ENCODE peak calls at places on chromosomes 16 and 17, in five cellular contexts. O is A549, M is sigmoid colon, P is GM06990, T is fibroblast of mammary gland. A is an unnamed sample.

GRCh38 chr17:65495255-65496060 is 66.0 kb downstream of the AXIN2 start:
- DNase-seq in O (no peak), M (no peak), P (no peak), T (no peak), A (no peak)

GRCh38 chr17:50076591-50077235 is 18.4 kb upstream of the PDK2 start:
- DNase-seq in O (no peak), M (no peak), P (no peak), T (no peak), A (no peak)

GRCh38 chr16:46975165-46975564 is 1.7 kb upstream of the DNAJA2 start:
- DNase-seq in O (no peak), M (no peak), P (peak; percentile 9), T (no peak), A (no peak)

GRCh38 chr17:8153550-8153956 is 1.3 kb upstream of the PER1 start:
- DNase-seq in O (peak; percentile 87), M (peak; percentile 94), P (no peak), T (peak; percentile 99), A (no peak)

GRCh38 chr16:1706386-1707192 is 594 bp downstream of the MAPK8IP3 start:
- DNase-seq in O (no peak), M (no peak), P (no peak), T (no peak), A (no peak)

GRCh38 chr17:47621293-47622178 is 28.2 kb upstream of the KPNB1 start:
- DNase-seq in O (peak; percentile 91), M (peak; percentile 71), P (no peak), T (peak; percentile 88), A (no peak)

GRCh38 chr17:60325730-60326524 is 66.0 kb downstream of the USP32 start:
- DNase-seq in O (no peak), M (no peak), P (no peak), T (no peak), A (no peak)

GRCh38 chr17:41652461-41652960 is 28.1 kb upstream of the KRT17 start:
- DNase-seq in O (no peak), M (no peak), P (no peak), T (no peak), A (no peak)

GRCh38 chr17:17423656-17424055 is 53.1 kb upstream of the MED9 start:
- DNase-seq in O (no peak), M (no peak), P (no peak), T (no peak), A (no peak)

GRCh38 chr16:80174416-80174815 is 366.4 kb upstream of the DYNLRB2 start:
- DNase-seq in O (no peak), M (no peak), P (no peak), T (peak; percentile 76), A (no peak)

GRCh38 chr17:19339341-19339815 is 23.1 kb downstream of the B9D1 start:
- DNase-seq in O (no peak), M (no peak), P (no peak), T (no peak), A (no peak)

GRCh38 chr17:17824780-17825614 is 11.8 kb downstream of the SREBF1 start:
- DNase-seq in O (no peak), M (peak; percentile 83), P (no peak), T (no peak), A (no peak)

GRCh38 chr17:41013606-41014005 is 4.7 kb upstream of the KRTAP3-1 start:
- DNase-seq in O (no peak), M (no peak), P (no peak), T (peak; percentile 35), A (no peak)

GRCh38 chr17:33233855-33234228 is 59.3 kb downstream of the ASIC2 start:
- DNase-seq in O (no peak), M (peak; percentile 82), P (no peak), T (peak; percentile 11), A (no peak)

GRCh38 chr16:47081113-47081512 is 62.6 kb downstream of the NETO2 start:
- DNase-seq in O (no peak), M (no peak), P (no peak), T (no peak), A (no peak)

GRCh38 chr16:86061771-86062170 is 162.8 kb downstream of the IRF8 start:
- DNase-seq in O (no peak), M (no peak), P (no peak), T (no peak), A (no peak)

GRCh38 chr17:48483471-48484131 is 47.2 kb downstream of the HOXB1 start:
- DNase-seq in O (no peak), M (peak; percentile 79), P (peak; percentile 43), T (peak; percentile 99), A (no peak)

GRCh38 chr16:74309789-74310781 is 13.5 kb downstream of the PSMD7 start:
- DNase-seq in O (peak; percentile 57), M (no peak), P (no peak), T (peak; percentile 69), A (no peak)

GRCh38 chr16:80804451-80805383 is at the start of gene CDYL2:
- DNase-seq in O (peak; percentile 28), M (no peak), P (peak; percentile 64), T (no peak), A (no peak)

GRCh38 chr16:87185983-87186382 is 131.2 kb downstream of the C16orf95 start:
- DNase-seq in O (no peak), M (no peak), P (no peak), T (no peak), A (no peak)

GRCh38 chr17:78645421-78646295 is 68.5 kb upstream of the DNAH17 start:
- DNase-seq in O (peak; percentile 90), M (peak; percentile 89), P (peak; percentile 83), T (peak; percentile 75), A (peak; percentile 76)

GRCh38 chr17:61394630-61395408 is 4.8 kb upstream of the TBX2 start:
- DNase-seq in O (no peak), M (no peak), P (no peak), T (no peak), A (no peak)

GRCh38 chr16:12062343-12063003 is 85.9 kb downstream of the SNX29 start:
- DNase-seq in O (no peak), M (peak; percentile 93), P (no peak), T (peak; percentile 94), A (no peak)

GRCh38 chr16:51392651-51393187 is 241.6 kb upstream of the SALL1 start:
- DNase-seq in O (no peak), M (no peak), P (no peak), T (peak; percentile 98), A (no peak)

GRCh38 chr17:65290616-65291015 is 153.4 kb downstream of the RGS9 start:
- DNase-seq in O (no peak), M (no peak), P (no peak), T (no peak), A (no peak)

GRCh38 chr16:31072540-31073072 is 1.4 kb downstream of the ZNF668 start:
- DNase-seq in O (peak; percentile 46), M (peak; percentile 61), P (peak; percentile 47), T (peak; percentile 64), A (peak; percentile 12)

GRCh38 chr16:56911771-56912541 is 20.0 kb upstream of the HERPUD1 start:
- DNase-seq in O (no peak), M (peak; percentile 76), P (peak; percentile 78), T (no peak), A (no peak)

GRCh38 chr17:81841866-81842265 is 7.0 kb upstream of the PPP1R27 start:
- DNase-seq in O (no peak), M (no peak), P (no peak), T (no peak), A (no peak)

GRCh38 chr17:29243792-29244191 is 2.9 kb upstream of the CRYBA1 start:
- DNase-seq in O (peak; percentile 78), M (no peak), P (no peak), T (peak; percentile 49), A (no peak)

GRCh38 chr16:89360760-89361435 is 129.5 kb downstream of the ANKRD11 start:
- DNase-seq in O (no peak), M (no peak), P (peak; percentile 79), T (no peak), A (peak; percentile 72)

GRCh38 chr16:6988846-6989245 is 343.8 kb upstream of the RBFOX1 start:
- DNase-seq in O (no peak), M (no peak), P (no peak), T (no peak), A (no peak)

GRCh38 chr17:3723556-3724372 is at the start of gene HASPIN:
- DNase-seq in O (peak; percentile 97), M (peak; percentile 93), P (peak; percentile 94), T (peak; percentile 86), A (peak; percentile 71)
- TF ChIP-seq CTCF in O (no peak), M (peak; percentile 43), P (peak; percentile 28), T (peak; percentile 22), A (peak; percentile 37)

GRCh38 chr16:29024280-29024679 is 39.4 kb downstream of the LAT start:
- DNase-seq in O (no peak), M (peak; percentile 8), P (no peak), T (no peak), A (no peak)
- H3K4me3 ChIP-seq in O (no peak overlapping the region), M (no peak overlapping the region), P (no peak overlapping the region), T (no peak overlapping the region), A (no peak overlapping the region)

GRCh38 chr17:82939213-82940030 is 99.6 kb upstream of the ZNF750 start:
- DNase-seq in O (no peak), M (peak; percentile 46), P (no peak), T (no peak), A (no peak)

GRCh38 chr17:82936768-82937171 is 96.9 kb upstream of the ZNF750 start:
- DNase-seq in O (no peak), M (peak; percentile 47), P (no peak), T (no peak), A (no peak)

GRCh38 chr17:82940226-82941020 is 100.6 kb upstream of the ZNF750 start:
- DNase-seq in O (no peak), M (peak; percentile 58), P (no peak), T (no peak), A (no peak)

GRCh38 chr17:82937411-82938371 is 97.9 kb upstream of the ZNF750 start:
- DNase-seq in O (no peak), M (peak; percentile 45), P (no peak), T (no peak), A (no peak)

GRCh38 chr17:82938486-82939212 is 98.8 kb upstream of the ZNF750 start:
- DNase-seq in O (no peak), M (peak; percentile 52), P (no peak), T (no peak), A (no peak)
- TF ChIP-seq CTCF in O (no peak), M (no peak), P (no peak), T (no peak), A (no peak)

GRCh38 chr17:43367588-43368242 is 31.1 kb upstream of the ARL4D start:
- DNase-seq in O (peak; percentile 90), M (no peak), P (peak; percentile 79), T (peak; percentile 87), A (peak; percentile 92)

GRCh38 chr17:43371227-43371821 is 27.5 kb upstream of the ARL4D start:
- DNase-seq in O (no peak), M (no peak), P (no peak), T (no peak), A (no peak)

GRCh38 chr17:43372273-43372911 is 26.4 kb upstream of the ARL4D start:
- DNase-seq in O (no peak), M (peak; percentile 90), P (peak; percentile 66), T (no peak), A (peak; percentile 83)

GRCh38 chr17:43368740-43369506 is 29.9 kb upstream of the ARL4D start:
- DNase-seq in O (peak; percentile 77), M (peak; percentile 94), P (peak; percentile 81), T (peak; percentile 78), A (no peak)

DNA sequence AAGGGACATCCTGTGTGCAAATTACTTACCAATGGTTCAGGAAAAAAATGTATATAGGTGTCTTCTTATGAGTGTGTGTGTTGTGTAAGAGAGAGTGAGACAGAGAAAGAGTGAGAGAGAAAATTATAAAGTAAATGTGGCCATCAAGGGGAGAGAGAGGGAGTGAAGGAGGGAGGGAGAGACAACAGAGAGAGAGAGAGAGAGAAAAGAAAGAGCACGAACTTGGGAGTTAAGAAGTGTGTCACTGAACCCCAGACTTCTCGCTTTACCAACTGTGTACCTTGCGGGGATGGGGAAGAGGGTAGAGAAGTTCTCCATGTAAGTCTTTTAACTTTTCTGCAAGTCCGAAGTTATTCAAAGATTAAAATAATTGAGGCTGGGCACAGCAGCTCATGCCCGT is 28.8 kb upstream of the ARL4D start:
- DNase-seq in O (no peak), M (peak; percentile 39), P (no peak), T (no peak), A (no peak)
- H3K4me3 ChIP-seq in O (peak overlapping the region; percentile 44), M (no peak overlapping the region), P (no peak overlapping the region), T (no peak overlapping the region), A (no peak overlapping the region)

A was measured in GM12864.